ENCODE peak calls at places on chromosomes 5 and 9, in ten cellular contexts. One of them, this sample, is unnamed.

GRCh38 chr9:35749515-35750255 is 598 bp downstream of the RGP1 start:
- DNase-seq in prostate gland: peak; percentile 20
- DNase-seq in spleen: peak; percentile 90
- DNase-seq in vagina: no peak
- DNase-seq in HCT116: no peak
- DNase-seq in stomach: peak; percentile 62
- DNase-seq in suprapubic skin: no peak
- DNase-seq in sigmoid colon: no peak
- DNase-seq in HepG2: no peak
- DNase-seq in GM12891: peak; percentile 25
- DNase-seq in this sample: no peak

GRCh38 chr9:136787690-136788400 is 3.3 kb upstream of the TMEM141 start:
- DNase-seq in HepG2: peak; percentile 81
- DNase-seq in sigmoid colon: peak; percentile 86
- DNase-seq in spleen: peak; percentile 89
- DNase-seq in GM12891: no peak
- DNase-seq in prostate gland: peak; percentile 69
- DNase-seq in vagina: no peak
- DNase-seq in stomach: peak; percentile 70
- DNase-seq in suprapubic skin: no peak
- DNase-seq in HCT116: no peak
- DNase-seq in this sample: no peak

GRCh38 chr9:84694248-84694647 is 24.7 kb downstream of the NTRK2 start:
- DNase-seq in prostate gland: no peak
- DNase-seq in vagina: no peak
- DNase-seq in spleen: no peak
- DNase-seq in stomach: no peak
- DNase-seq in sigmoid colon: no peak
- DNase-seq in HCT116: no peak
- DNase-seq in GM12891: no peak
- DNase-seq in suprapubic skin: no peak
- DNase-seq in HepG2: no peak
- DNase-seq in this sample: no peak

GRCh38 chr9:122572456-122572855 is 10.7 kb downstream of the OR1L8 start:
- DNase-seq in spleen: no peak
- DNase-seq in stomach: no peak
- DNase-seq in suprapubic skin: no peak
- DNase-seq in sigmoid colon: no peak
- DNase-seq in prostate gland: no peak
- DNase-seq in HepG2: no peak
- DNase-seq in vagina: no peak
- DNase-seq in HCT116: no peak
- DNase-seq in GM12891: no peak
- DNase-seq in this sample: no peak

GRCh38 chr5:113489299-113489698 is 1.0 kb upstream of the MCC start:
- DNase-seq in vagina: no peak
- DNase-seq in sigmoid colon: no peak
- DNase-seq in HCT116: peak; percentile 89
- DNase-seq in stomach: no peak
- DNase-seq in spleen: no peak
- DNase-seq in GM12891: no peak
- DNase-seq in prostate gland: peak; percentile 71
- DNase-seq in HepG2: peak; percentile 57
- DNase-seq in suprapubic skin: no peak
- DNase-seq in this sample: no peak

GRCh38 chr5:150558088-150558621 is 50.2 kb downstream of the NDST1 start:
- DNase-seq in spleen: no peak
- DNase-seq in GM12891: no peak
- DNase-seq in stomach: no peak
- DNase-seq in HCT116: no peak
- DNase-seq in sigmoid colon: peak; percentile 61
- DNase-seq in suprapubic skin: no peak
- DNase-seq in vagina: no peak
- DNase-seq in prostate gland: no peak
- DNase-seq in HepG2: no peak
- DNase-seq in this sample: no peak

GRCh38 chr9:123251741-123252140 is 16.6 kb downstream of the STRBP start:
- DNase-seq in spleen: no peak
- DNase-seq in prostate gland: no peak
- DNase-seq in stomach: peak; percentile 56
- DNase-seq in suprapubic skin: no peak
- DNase-seq in sigmoid colon: no peak
- DNase-seq in HCT116: no peak
- DNase-seq in HepG2: no peak
- DNase-seq in vagina: no peak
- DNase-seq in GM12891: no peak
- DNase-seq in this sample: no peak

GRCh38 chr5:154520861-154521453 is 42.9 kb upstream of the HAND1 start:
- DNase-seq in GM12891: peak; percentile 29
- DNase-seq in HepG2: peak; percentile 34
- DNase-seq in vagina: no peak
- DNase-seq in HCT116: peak; percentile 63
- DNase-seq in suprapubic skin: no peak
- DNase-seq in spleen: no peak
- DNase-seq in sigmoid colon: no peak
- DNase-seq in prostate gland: no peak
- DNase-seq in stomach: no peak
- DNase-seq in this sample: peak; percentile 43

GRCh38 chr9:6788175-6789016 is 30.6 kb downstream of the KDM4C start:
- DNase-seq in stomach: peak; percentile 39
- DNase-seq in HepG2: peak; percentile 94
- DNase-seq in sigmoid colon: peak; percentile 17
- DNase-seq in GM12891: no peak
- DNase-seq in HCT116: peak; percentile 24
- DNase-seq in spleen: no peak
- DNase-seq in vagina: no peak
- DNase-seq in suprapubic skin: no peak
- DNase-seq in prostate gland: no peak
- DNase-seq in this sample: no peak

GRCh38 chr5:169442354-169443248 is 141.0 kb upstream of the SPDL1 start:
- DNase-seq in HepG2: no peak
- DNase-seq in HCT116: no peak
- DNase-seq in stomach: no peak
- DNase-seq in vagina: no peak
- DNase-seq in GM12891: no peak
- DNase-seq in prostate gland: no peak
- DNase-seq in suprapubic skin: no peak
- DNase-seq in spleen: no peak
- DNase-seq in sigmoid colon: no peak
- DNase-seq in this sample: no peak

GRCh38 chr5:170475269-170476000 is 28.4 kb upstream of the KCNIP1 start:
- DNase-seq in spleen: no peak
- DNase-seq in sigmoid colon: no peak
- DNase-seq in HepG2: no peak
- DNase-seq in GM12891: no peak
- DNase-seq in vagina: peak; percentile 74
- DNase-seq in prostate gland: no peak
- DNase-seq in HCT116: no peak
- DNase-seq in suprapubic skin: no peak
- DNase-seq in stomach: no peak
- DNase-seq in this sample: no peak

GRCh38 chr5:67474597-67475238 is 278.1 kb upstream of the CD180 start:
- DNase-seq in stomach: no peak
- DNase-seq in spleen: no peak
- DNase-seq in HepG2: no peak
- DNase-seq in GM12891: no peak
- DNase-seq in sigmoid colon: no peak
- DNase-seq in prostate gland: no peak
- DNase-seq in vagina: no peak
- DNase-seq in HCT116: no peak
- DNase-seq in suprapubic skin: no peak
- DNase-seq in this sample: no peak

GRCh38 chr5:67476995-67477394 is 280.4 kb upstream of the CD180 start:
- DNase-seq in HCT116: no peak
- DNase-seq in GM12891: no peak
- DNase-seq in sigmoid colon: no peak
- DNase-seq in prostate gland: no peak
- DNase-seq in suprapubic skin: no peak
- DNase-seq in HepG2: no peak
- DNase-seq in stomach: no peak
- DNase-seq in vagina: no peak
- DNase-seq in spleen: no peak
- DNase-seq in this sample: no peak

GRCh38 chr5:67478337-67478736 is 281.7 kb upstream of the CD180 start:
- DNase-seq in vagina: no peak
- DNase-seq in HCT116: no peak
- DNase-seq in prostate gland: no peak
- DNase-seq in suprapubic skin: no peak
- DNase-seq in stomach: no peak
- DNase-seq in HepG2: no peak
- DNase-seq in sigmoid colon: no peak
- DNase-seq in GM12891: no peak
- DNase-seq in spleen: no peak
- DNase-seq in this sample: no peak

GRCh38 chr5:67476531-67476930 is 279.9 kb upstream of the CD180 start:
- DNase-seq in prostate gland: no peak
- DNase-seq in HCT116: no peak
- DNase-seq in suprapubic skin: no peak
- DNase-seq in spleen: no peak
- DNase-seq in sigmoid colon: no peak
- DNase-seq in GM12891: no peak
- DNase-seq in HepG2: no peak
- DNase-seq in stomach: no peak
- DNase-seq in vagina: no peak
- DNase-seq in this sample: no peak

DNA sequence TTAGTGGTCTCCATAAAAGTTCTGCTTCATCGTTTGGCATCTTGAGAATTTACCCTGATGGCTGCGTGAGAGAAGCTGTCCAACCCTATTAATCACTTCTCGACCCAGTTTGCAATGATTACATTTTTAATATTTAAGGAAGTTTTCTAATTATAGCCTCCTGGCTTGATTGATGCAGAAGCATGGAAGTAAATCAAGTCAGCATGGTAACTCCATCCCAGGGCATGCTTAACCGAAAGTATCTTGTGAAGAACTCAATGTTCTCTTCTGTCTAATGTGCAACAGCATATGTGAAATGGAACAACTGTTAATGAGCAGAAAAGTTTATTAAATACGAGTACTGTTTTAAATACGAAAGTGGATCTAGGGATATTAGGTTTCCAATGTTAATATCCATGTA is 278.9 kb upstream of the CD180 start:
- DNase-seq in stomach: no peak
- DNase-seq in GM12891: no peak
- DNase-seq in suprapubic skin: no peak
- DNase-seq in vagina: no peak
- DNase-seq in HepG2: no peak
- DNase-seq in spleen: no peak
- DNase-seq in prostate gland: no peak
- DNase-seq in HCT116: no peak
- DNase-seq in sigmoid colon: no peak
- DNase-seq in this sample: no peak
- TF ChIP-seq POLR2AphosphoS5 in stomach: peak; percentile 14
- TF ChIP-seq POLR2AphosphoS5 in GM12891: no peak
- TF ChIP-seq POLR2AphosphoS5 in suprapubic skin: no peak
- TF ChIP-seq POLR2AphosphoS5 in vagina: no peak
- TF ChIP-seq POLR2AphosphoS5 in HepG2: no peak
- TF ChIP-seq POLR2AphosphoS5 in spleen: no peak
- TF ChIP-seq POLR2AphosphoS5 in prostate gland: no peak
- TF ChIP-seq POLR2AphosphoS5 in HCT116: no peak
- TF ChIP-seq POLR2AphosphoS5 in sigmoid colon: peak; percentile 46
- TF ChIP-seq POLR2AphosphoS5 in this sample: no peak

DNA sequence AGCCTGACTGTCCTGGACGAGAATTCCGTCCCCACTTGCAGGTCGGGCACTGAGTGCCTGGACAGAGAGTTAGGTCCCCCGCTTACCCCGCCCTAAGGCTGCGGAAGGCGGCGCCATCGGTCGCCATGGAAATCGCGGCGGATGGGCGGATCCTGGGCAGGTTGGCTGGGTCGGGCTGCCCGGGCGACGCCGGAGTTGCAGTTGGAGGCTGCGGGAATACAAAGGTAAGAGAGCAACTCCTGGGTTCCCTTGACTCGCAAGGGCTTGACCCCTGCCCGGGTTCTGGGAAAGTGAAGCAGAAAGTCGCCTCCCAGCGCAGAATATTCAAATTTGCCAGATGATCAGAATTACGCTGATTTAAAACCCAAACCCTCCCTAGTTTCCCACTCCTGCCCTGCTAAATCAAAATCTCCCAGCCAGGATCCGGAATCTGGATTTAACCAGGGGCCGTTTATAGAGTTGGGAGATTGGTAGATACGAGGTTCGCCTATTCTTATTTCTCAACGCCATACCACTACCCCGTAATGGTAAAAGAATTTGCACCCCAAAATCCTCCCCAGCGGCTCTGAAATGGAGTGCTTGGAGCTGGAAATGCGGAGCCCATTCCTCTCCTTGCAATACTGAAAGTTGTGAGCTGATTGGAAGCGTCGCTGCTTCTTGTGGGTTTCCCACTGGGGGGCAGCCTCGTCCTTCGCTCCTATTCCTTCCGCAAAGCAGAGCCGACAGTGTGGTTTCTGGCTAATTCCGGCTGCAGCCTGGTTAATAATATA is 156.4 kb upstream of the RASEF start:
- DNase-seq in spleen: peak; percentile 88
- DNase-seq in suprapubic skin: peak; percentile 67
- DNase-seq in GM12891: no peak
- DNase-seq in stomach: peak; percentile 76
- DNase-seq in sigmoid colon: peak; percentile 79
- DNase-seq in HepG2: peak; percentile 77
- DNase-seq in HCT116: peak; percentile 47
- DNase-seq in prostate gland: peak; percentile 78
- DNase-seq in vagina: no peak
- DNase-seq in this sample: no peak
- TF ChIP-seq POLR2A in spleen: no peak
- TF ChIP-seq POLR2A in suprapubic skin: no peak
- TF ChIP-seq POLR2A in GM12891: no peak
- TF ChIP-seq POLR2A in stomach: no peak
- TF ChIP-seq POLR2A in sigmoid colon: no peak
- TF ChIP-seq POLR2A in HepG2: no peak
- TF ChIP-seq POLR2A in HCT116: no peak
- TF ChIP-seq POLR2A in prostate gland: peak; percentile 28
- TF ChIP-seq POLR2A in vagina: no peak
- TF ChIP-seq POLR2A in this sample: no peak

GRCh38 chr9:19154135-19154612 is 26.9 kb upstream of the PLIN2 start:
- DNase-seq in vagina: no peak
- DNase-seq in GM12891: no peak
- DNase-seq in suprapubic skin: peak; percentile 77
- DNase-seq in HCT116: no peak
- DNase-seq in HepG2: peak; percentile 92
- DNase-seq in prostate gland: no peak
- DNase-seq in sigmoid colon: peak; percentile 76
- DNase-seq in spleen: no peak
- DNase-seq in stomach: no peak
- DNase-seq in this sample: no peak
- TF ChIP-seq POLR2AphosphoS5 in vagina: no peak
- TF ChIP-seq POLR2AphosphoS5 in GM12891: no peak
- TF ChIP-seq POLR2AphosphoS5 in suprapubic skin: peak; percentile 42
- TF ChIP-seq POLR2AphosphoS5 in HCT116: no peak
- TF ChIP-seq POLR2AphosphoS5 in HepG2: no peak
- TF ChIP-seq POLR2AphosphoS5 in prostate gland: no peak
- TF ChIP-seq POLR2AphosphoS5 in sigmoid colon: peak; percentile 50
- TF ChIP-seq POLR2AphosphoS5 in spleen: peak; percentile 51
- TF ChIP-seq POLR2AphosphoS5 in stomach: peak; percentile 45
- TF ChIP-seq POLR2AphosphoS5 in this sample: no peak

DNA sequence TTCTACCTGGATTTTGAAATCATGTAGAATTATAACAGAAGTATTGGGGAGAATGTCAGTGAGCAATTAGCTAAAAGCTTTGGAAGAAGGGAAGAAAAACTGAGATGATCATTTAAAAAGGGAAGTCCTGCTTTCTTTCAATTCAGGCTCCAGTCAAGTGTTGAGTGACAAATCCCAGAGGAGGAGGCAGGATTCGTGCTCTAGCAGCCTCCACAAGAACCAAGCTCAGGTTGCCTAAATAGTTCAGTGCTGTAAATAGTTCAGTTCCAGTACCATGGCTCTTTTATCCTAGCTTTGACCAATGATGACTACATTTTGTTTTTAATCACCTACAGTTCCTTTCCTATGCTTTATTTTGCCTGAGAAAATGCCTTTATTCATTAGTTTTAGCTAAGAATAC is 204.9 kb upstream of the NREP start:
- DNase-seq in vagina: no peak
- DNase-seq in sigmoid colon: no peak
- DNase-seq in GM12891: no peak
- DNase-seq in HCT116: no peak
- DNase-seq in spleen: no peak
- DNase-seq in suprapubic skin: no peak
- DNase-seq in prostate gland: no peak
- DNase-seq in HepG2: no peak
- DNase-seq in stomach: no peak
- DNase-seq in this sample: no peak
- TF ChIP-seq POLR2A in vagina: no peak
- TF ChIP-seq POLR2A in sigmoid colon: no peak
- TF ChIP-seq POLR2A in GM12891: no peak
- TF ChIP-seq POLR2A in HCT116: no peak
- TF ChIP-seq POLR2A in spleen: no peak
- TF ChIP-seq POLR2A in suprapubic skin: no peak
- TF ChIP-seq POLR2A in prostate gland: no peak
- TF ChIP-seq POLR2A in HepG2: no peak
- TF ChIP-seq POLR2A in stomach: no peak
- TF ChIP-seq POLR2A in this sample: no peak